ENCODE peak calls at places on chromosome X, in four cellular contexts. A, U, S and E are unnamed samples.
A peak's percentile ranks its signal among the peaks of the same experiment; 100 is the strongest.

GRCh38 chrX:46642145-46642544 is 68.6 kb downstream of the CHST7 start:
- DNase-seq in U (peak; percentile 11), A (no peak), S (peak; percentile 15), E (no peak)

GRCh38 chrX:95056901-95057300 is 1382.9 kb downstream of the FAM133A start:
- DNase-seq in S (no peak), A (no peak), U (no peak), E (no peak)

GRCh38 chrX:111151764-111152163 is 55.8 kb downstream of the PAK3 start:
- DNase-seq in U (no peak), A (no peak), S (no peak), E (no peak)

GRCh38 chrX:120001787-120002186 is 58.2 kb upstream of the NKAP start:
- DNase-seq in S (no peak), A (no peak), U (no peak), E (no peak)

GRCh38 chrX:108582151-108582550 is 142.5 kb downstream of the COL4A5 start:
- DNase-seq in A (no peak), U (peak; percentile 2), S (no peak), E (no peak)

GRCh38 chrX:108584617-108585211 is 145.1 kb downstream of the COL4A5 start:
- DNase-seq in U (no peak), A (no peak), S (peak; percentile 2), E (no peak)

GRCh38 chrX:7086384-7086783 is 61.1 kb upstream of the STS start:
- DNase-seq in A (no peak), S (no peak), U (no peak), E (no peak)

GRCh38 chrX:109393859-109394258 is 88.0 kb downstream of the GUCY2F start:
- DNase-seq in A (no peak), S (no peak), U (no peak), E (peak; percentile 15)

GRCh38 chrX:119870626-119871131 is 854 bp downstream of the RNF113A start:
- DNase-seq in U (peak; percentile 11), S (peak; percentile 26), A (no peak), E (peak; percentile 18)

GRCh38 chrX:40131644-40132376 is 34.1 kb upstream of the BCOR start:
- DNase-seq in S (no peak), A (no peak), U (no peak), E (no peak)

GRCh38 chrX:130523460-130524394 is 121.9 kb downstream of the RBMX2 start:
- DNase-seq in A (no peak), U (no peak), S (peak; percentile 80), E (peak; percentile 3)

GRCh38 chrX:47171996-47172395 is 21.6 kb upstream of the UBA1 start:
- DNase-seq in A (no peak), S (no peak), U (no peak), E (no peak)

GRCh38 chrX:39602226-39602625 is 495.5 kb downstream of the BCOR start:
- DNase-seq in S (no peak), U (no peak), A (no peak), E (no peak)

GRCh38 chrX:8848921-8849320 is 47.7 kb upstream of the FAM9A start:
- DNase-seq in A (no peak), S (no peak), U (no peak), E (no peak)

GRCh38 chrX:19566359-19567141 is 51.2 kb upstream of the MAP3K15 start:
- DNase-seq in U (peak; percentile 65), S (peak; percentile 17), A (no peak), E (peak; percentile 57)

GRCh38 chrX:155968106-155968714 is 29.3 kb upstream of the IL9R start:
- DNase-seq in A (no peak), U (no peak), S (no peak), E (no peak)

GRCh38 chrX:72576161-72576896 is 3.7 kb upstream of the HDAC8 start:
- DNase-seq in S (no peak), U (peak; percentile 1), A (no peak), E (peak; percentile 58)

GRCh38 chrX:38282044-38282443 is 45.3 kb downstream of the RPGR start:
- DNase-seq in S (no peak), A (no peak), U (no peak), E (no peak)

GRCh38 chrX:107731831-107732502 is 43.6 kb downstream of the TSC22D3 start:
- DNase-seq in S (peak; percentile 44), U (no peak), A (no peak), E (no peak)

GRCh38 chrX:8760021-8760420 is 28.1 kb upstream of the ANOS1 start:
- DNase-seq in A (no peak), U (no peak), S (no peak), E (no peak)

GRCh38 chrX:48514868-48515460 is 6.2 kb downstream of the PORCN start:
- DNase-seq in A (no peak), S (no peak), U (no peak), E (no peak)

GRCh38 chrX:137031517-137032377 is 2.0 kb downstream of the GPR101 start:
- DNase-seq in U (no peak), S (peak; percentile 72), A (no peak), E (peak; percentile 16)

GRCh38 chrX:617401-617800 is 13.2 kb upstream of the SHOX start:
- DNase-seq in A (no peak), U (no peak), S (no peak), E (no peak)

GRCh38 chrX:16882188-16882587 is 12.0 kb upstream of the RBBP7 start:
- DNase-seq in S (peak; percentile 34), A (no peak), U (no peak), E (no peak)

GRCh38 chrX:69430730-69431129 is 73.4 kb upstream of the NALF2 start:
- DNase-seq in S (no peak), U (no peak), A (no peak), E (no peak)

GRCh38 chrX:72258174-72258573 is 18.9 kb downstream of the RPS4X start:
- DNase-seq in A (no peak), U (peak; percentile 64), S (peak; percentile 52), E (no peak)

GRCh38 chrX:51893931-51894696 is 691 bp downstream of the MAGED1 start:
- DNase-seq in A (no peak), S (peak; percentile 52), U (no peak), E (no peak)

GRCh38 chrX:130082244-130083106 is 27.8 kb downstream of the ELF4 start:
- DNase-seq in A (no peak), S (no peak), U (no peak), E (peak; percentile 88)

GRCh38 chrX:21956783-21957182 is 16.3 kb downstream of the SMS start:
- DNase-seq in U (no peak), A (no peak), S (no peak), E (no peak)

GRCh38 chrX:134546187-134546586 is 86.2 kb downstream of the HPRT1 start:
- DNase-seq in S (no peak), A (no peak), U (no peak), E (no peak)

GRCh38 chrX:134543201-134543797 is 83.3 kb downstream of the HPRT1 start:
- DNase-seq in A (no peak), S (no peak), U (no peak), E (no peak)

GRCh38 chrX:134545524-134545923 is 85.6 kb downstream of the HPRT1 start:
- DNase-seq in A (no peak), U (no peak), S (no peak), E (no peak)

GRCh38 chrX:134544189-134544588 is 84.2 kb downstream of the HPRT1 start:
- DNase-seq in A (no peak), U (no peak), S (no peak), E (no peak)

GRCh38 chrX:134544614-134545255 is 84.8 kb downstream of the HPRT1 start:
- DNase-seq in A (no peak), U (no peak), S (peak; percentile 49), E (no peak)
- TF ChIP-seq GABPA in A (no peak), U (no peak), S (no peak), E (no peak)

GRCh38 chrX:150688911-150689451 is 4.2 kb upstream of the MTMR1 start:
- DNase-seq in A (peak; percentile 27), S (no peak), U (peak; percentile 29), E (no peak)

GRCh38 chrX:150692296-150692695 is 900 bp upstream of the MTMR1 start:
- DNase-seq in S (peak; percentile 12), A (no peak), U (no peak), E (no peak)

GRCh38 chrX:150693782-150694574 is 782 bp downstream of the MTMR1 start:
- DNase-seq in S (peak; percentile 82), A (peak; percentile 17), U (peak; percentile 30), E (peak; percentile 29)

GRCh38 chrX:150692837-150693781 is at the start of gene MTMR1:
- DNase-seq in A (no peak), U (no peak), S (peak; percentile 84), E (no peak)

GRCh38 chrX:150690126-150690525 is 3.1 kb upstream of the MTMR1 start:
- DNase-seq in U (no peak), S (no peak), A (no peak), E (no peak)
- TF ChIP-seq GABPA in U (no peak), S (no peak), A (no peak), E (no peak)

DNA sequence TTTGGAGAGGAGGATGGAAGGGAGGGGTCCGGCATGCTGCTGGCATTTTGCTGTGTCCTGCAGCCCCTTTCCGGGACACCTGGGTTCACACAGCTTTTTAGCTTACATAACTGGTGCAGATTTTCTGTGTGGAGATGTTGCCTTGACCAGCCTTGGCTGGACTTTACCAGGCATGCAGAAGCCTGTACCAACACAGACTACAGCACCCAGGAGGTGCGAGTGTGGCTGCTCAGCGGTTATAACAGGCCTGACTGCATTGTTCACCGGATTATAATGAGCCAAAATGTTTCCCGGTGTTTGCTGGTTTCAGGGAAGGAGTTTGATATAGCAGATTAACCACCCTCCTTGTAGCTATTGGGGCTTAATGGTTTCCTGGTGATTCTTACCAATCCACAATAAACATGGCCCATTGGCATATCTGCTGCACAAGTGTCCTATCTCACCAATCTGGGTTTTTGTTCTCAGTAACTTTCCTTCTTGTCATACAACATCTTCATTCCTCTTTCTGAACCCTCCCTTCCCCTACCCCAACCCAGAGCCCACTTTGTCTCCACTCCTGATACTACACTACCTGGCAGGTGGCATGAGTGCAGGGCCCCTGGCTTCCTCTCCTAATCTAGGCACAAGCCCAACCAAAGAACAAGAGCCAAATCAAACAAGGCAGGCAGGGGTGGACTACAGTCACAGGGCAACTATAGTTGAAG is 3.9 kb downstream of the RPL10 start:
- DNase-seq in U (no peak), A (no peak), S (no peak), E (no peak)
- TF ChIP-seq GABPA in U (no peak), A (no peak), S (no peak), E (no peak)

DNA sequence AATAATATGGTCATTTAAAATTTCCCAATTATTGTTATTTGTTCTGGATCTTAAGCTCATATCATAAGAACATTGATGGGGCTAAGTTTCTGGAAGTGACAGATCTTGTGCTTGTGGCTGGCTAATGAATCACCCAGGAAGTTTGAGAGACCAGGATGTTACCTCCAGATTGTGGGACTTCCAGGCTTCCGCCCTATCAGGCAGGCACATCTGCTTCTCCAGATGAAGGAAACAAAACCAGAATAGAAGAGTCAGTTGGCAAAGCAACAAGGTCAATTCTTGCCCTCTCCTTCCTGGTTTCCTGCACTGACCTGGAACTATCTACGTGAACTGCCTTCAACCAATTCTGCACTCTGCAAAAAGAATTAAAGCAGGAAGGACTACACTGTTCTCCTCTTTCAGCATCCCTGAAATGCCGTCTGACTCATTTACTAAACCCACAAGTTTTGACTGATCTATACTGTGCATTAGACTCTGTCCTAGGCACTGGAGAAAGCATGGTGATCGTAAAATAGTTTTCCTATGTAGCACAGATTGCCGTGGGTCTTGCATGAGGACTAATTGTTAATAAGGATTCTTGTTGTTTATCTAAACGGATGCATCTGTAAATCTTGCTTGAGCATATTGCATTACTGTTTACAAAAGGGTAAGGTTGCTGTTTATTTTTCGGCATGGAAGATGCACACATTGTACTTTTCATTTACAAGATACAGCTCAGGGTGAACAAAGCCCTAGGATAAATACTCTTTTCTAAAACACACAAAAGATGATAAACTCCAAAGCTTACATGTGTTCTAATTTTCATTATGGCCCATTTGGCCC is 74.6 kb downstream of the AMELX start:
- DNase-seq in U (no peak), S (no peak), A (no peak), E (no peak)
- TF ChIP-seq GABPA in U (no peak), S (no peak), A (no peak), E (no peak)